ENCODE peak calls at places on chromosomes 5 and 9, in eight cellular contexts. Z is astrocyte of the spinal cord, S is Peyer's patch, X is AG04450, A is PC-9, V is cardiac fibroblast, B is stomach, W is fibroblast of mammary gland. G is an unnamed sample.

GRCh38 chr5:36724429-36725332 is 118.3 kb downstream of the SLC1A3 start:
- DNase-seq in Z (no peak), A (no peak), X (no peak), S (peak), B (peak), W (peak), V (no peak), G (peak)

GRCh38 chr9:21853414-21853813 is 51.0 kb downstream of the MTAP start:
- DNase-seq in V (no peak), A (no peak), W (no peak), B (peak), X (no peak), S (no peak), Z (no peak), G (no peak)

GRCh38 chr9:8346291-8346690 is 546.7 kb upstream of the DMAC1 start:
- DNase-seq in X (no peak), S (no peak), V (peak), A (no peak), W (peak), B (no peak), Z (peak), G (no peak)

GRCh38 chr5:113166285-113166684 is 189.7 kb downstream of the DCP2 start:
- DNase-seq in S (no peak), Z (peak), W (peak), V (peak), A (no peak), B (no peak), X (peak), G (no peak)

GRCh38 chr9:2043881-2044462 is 28.8 kb downstream of the SMARCA2 start:
- DNase-seq in S (no peak), W (no peak), B (no peak), A (no peak), Z (no peak), V (no peak), X (no peak), G (peak)

GRCh38 chr5:89213584-89213983 is 330.6 kb upstream of the MEF2C start:
- DNase-seq in B (no peak), A (no peak), S (no peak), Z (peak), X (peak), V (peak), W (peak), G (no peak)

GRCh38 chr5:2753452-2754409 is 2.3 kb upstream of the IRX2 start:
- DNase-seq in W (no peak), S (no peak), X (no peak), Z (no peak), B (no peak), V (no peak), A (no peak), G (no peak)

GRCh38 chr9:1837453-1838084 is 177.6 kb upstream of the SMARCA2 start:
- DNase-seq in W (peak), Z (no peak), X (no peak), A (no peak), B (no peak), V (peak), S (no peak), G (peak)

GRCh38 chr9:86413966-86414880 is 60.0 kb upstream of the TUT7 start:
- DNase-seq in S (no peak), Z (peak), B (no peak), A (no peak), W (peak), V (peak), X (no peak), G (peak)

GRCh38 chr9:109274768-109275596 is 45.9 kb downstream of the EPB41L4B start:
- DNase-seq in V (no peak), Z (no peak), S (peak), A (no peak), W (no peak), B (no peak), X (no peak), G (no peak)

GRCh38 chr5:27328480-27328879 is 290.1 kb upstream of the CDH9 start:
- DNase-seq in V (peak), B (no peak), W (peak), A (no peak), Z (peak), S (no peak), X (peak), G (no peak)

GRCh38 chr5:138979684-138980275 is 104.6 kb upstream of the LRRTM2 start:
- DNase-seq in W (no peak), B (no peak), A (no peak), S (no peak), V (no peak), X (no peak), Z (no peak), G (no peak)

GRCh38 chr5:152331718-152332117 is 73.4 kb downstream of the NMUR2 start:
- DNase-seq in X (no peak), W (no peak), B (no peak), V (no peak), S (no peak), A (no peak), Z (no peak), G (no peak)

GRCh38 chr5:53397845-53398244 is 82.6 kb upstream of the FST start:
- DNase-seq in X (no peak), B (no peak), A (peak), Z (peak), S (no peak), V (peak), W (peak), G (no peak)

GRCh38 chr5:181189363-181189961 is 15.5 kb downstream of the TRIM7 start:
- DNase-seq in B (no peak), Z (peak), W (peak), V (peak), X (no peak), S (no peak), A (no peak), G (peak)

GRCh38 chr5:35736280-35736679 is 118.6 kb downstream of the SPEF2 start:
- DNase-seq in X (no peak), S (no peak), W (peak), V (no peak), Z (no peak), B (no peak), A (no peak), G (no peak)

GRCh38 chr9:77647659-77648457 is at the start of gene GNA14:
- DNase-seq in B (no peak), X (no peak), S (no peak), V (peak), W (no peak), Z (peak), A (no peak), G (no peak)

GRCh38 chr5:174307656-174308271 is 262.3 kb downstream of the NSG2 start:
- DNase-seq in Z (no peak), A (no peak), V (no peak), B (no peak), X (no peak), W (no peak), S (no peak), G (no peak)

GRCh38 chr9:130932220-130933069 is 6.6 kb downstream of the FIBCD1 start:
- DNase-seq in S (no peak), V (peak), Z (no peak), A (peak), W (peak), X (no peak), B (no peak), G (no peak)

GRCh38 chr5:180161420-180162303 is 47.3 kb downstream of the RASGEF1C start:
- DNase-seq in S (no peak), V (no peak), B (no peak), A (no peak), X (no peak), Z (no peak), W (no peak), G (no peak)

GRCh38 chr5:1438871-1439270 is 6.4 kb downstream of the SLC6A3 start:
- DNase-seq in A (no peak), V (no peak), S (peak), Z (no peak), X (no peak), W (no peak), B (no peak), G (no peak)

GRCh38 chr5:102421647-102422046 is 77.2 kb downstream of the SLCO6A1 start:
- DNase-seq in A (peak), X (no peak), W (no peak), B (no peak), Z (no peak), S (no peak), V (no peak), G (no peak)
- TF ChIP-seq CTCF in A (no peak), X (no peak), W (no peak), B (no peak), Z (no peak), S (no peak), V (no peak), G (no peak)

DNA sequence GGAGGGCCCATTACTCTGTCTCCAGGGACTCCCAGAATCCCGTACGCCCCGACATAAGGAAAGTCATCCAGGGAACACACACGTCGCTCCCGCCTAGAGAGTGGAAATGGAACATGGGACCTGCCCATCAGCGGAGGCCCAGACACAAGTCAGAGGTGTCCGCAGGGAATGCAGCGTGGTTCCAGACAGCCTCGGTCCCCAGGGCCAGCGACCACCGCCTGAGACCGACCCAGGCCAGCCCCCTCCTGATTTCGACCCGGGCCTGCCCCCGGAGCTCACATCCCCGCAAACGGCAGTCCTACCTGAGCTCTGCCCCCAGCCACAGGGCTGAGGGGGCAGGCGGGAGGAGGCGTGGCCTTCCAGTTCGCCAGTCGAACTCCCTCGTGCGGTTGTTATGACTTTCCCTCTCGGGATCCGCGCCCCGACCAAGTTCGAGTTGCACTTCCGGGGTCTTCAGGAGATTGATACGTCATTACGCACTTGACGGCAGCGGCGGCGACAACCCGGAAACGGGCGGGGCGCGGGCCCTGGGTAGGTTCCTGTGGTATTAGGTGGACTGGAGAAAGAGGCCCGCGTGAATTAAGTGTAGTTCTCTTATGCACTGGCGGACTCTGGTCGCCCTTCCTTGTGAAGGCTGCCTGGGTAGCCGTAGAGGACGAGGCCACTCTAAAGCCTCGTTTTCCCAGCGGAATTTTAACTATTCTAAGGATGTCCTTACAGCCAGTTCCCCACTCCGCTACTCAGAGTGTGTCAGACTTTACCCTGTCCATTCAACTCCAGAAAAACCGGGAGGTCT is 370.0 kb upstream of the POU5F2 start:
- DNase-seq in A (peak), B (peak), Z (peak), X (peak), V (peak), S (peak), W (peak), G (peak)
- TF ChIP-seq CTCF in A (no peak), B (no peak), Z (peak), X (peak), V (peak), S (peak), W (peak), G (no peak)

DNA sequence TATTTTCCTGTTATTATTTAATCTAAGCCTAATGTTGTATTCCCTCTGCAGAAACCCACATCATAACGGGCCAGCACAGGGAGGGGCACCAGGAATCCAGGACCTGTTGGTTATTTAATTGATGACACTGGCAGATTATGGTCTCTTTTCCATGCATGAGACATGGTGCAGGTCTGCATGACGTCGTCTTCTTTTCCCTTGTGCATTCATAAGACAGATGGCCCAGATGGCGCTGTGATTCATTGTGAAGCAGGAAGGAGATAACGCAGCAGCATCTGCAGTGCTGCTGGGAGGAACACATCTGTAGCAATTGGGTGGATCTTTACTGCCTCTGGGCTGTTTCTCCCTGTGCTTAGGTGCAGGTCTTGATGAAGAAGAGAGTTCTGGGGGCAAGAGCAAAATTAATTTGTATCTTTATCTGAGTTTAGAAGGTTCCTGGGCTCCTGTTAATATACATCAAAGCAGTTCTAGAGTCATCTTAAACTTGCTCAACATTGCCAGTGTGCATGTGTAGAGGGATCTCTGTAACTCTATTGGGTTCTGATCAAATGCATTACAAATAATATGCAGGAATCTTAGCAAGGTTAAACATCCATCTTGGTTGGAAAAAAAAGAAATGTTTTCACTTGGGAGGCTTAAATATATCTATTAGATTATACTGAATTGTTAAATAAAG is 176.1 kb downstream of the PCSK1 start:
- DNase-seq in B (no peak), V (peak), S (no peak), X (peak), W (peak), A (no peak), Z (peak), G (peak)
- TF ChIP-seq CTCF in B (no peak), V (no peak), S (no peak), X (peak), W (no peak), A (no peak), Z (peak), G (peak)

GRCh38 chr5:93716453-93716852 is 24.9 kb downstream of the POU5F2 start:
- DNase-seq in Z (no peak), B (no peak), V (no peak), A (no peak), X (no peak), W (no peak), S (no peak), G (no peak)
- TF ChIP-seq CTCF in Z (no peak), B (no peak), V (no peak), A (no peak), X (no peak), W (no peak), S (no peak), G (no peak)

DNA sequence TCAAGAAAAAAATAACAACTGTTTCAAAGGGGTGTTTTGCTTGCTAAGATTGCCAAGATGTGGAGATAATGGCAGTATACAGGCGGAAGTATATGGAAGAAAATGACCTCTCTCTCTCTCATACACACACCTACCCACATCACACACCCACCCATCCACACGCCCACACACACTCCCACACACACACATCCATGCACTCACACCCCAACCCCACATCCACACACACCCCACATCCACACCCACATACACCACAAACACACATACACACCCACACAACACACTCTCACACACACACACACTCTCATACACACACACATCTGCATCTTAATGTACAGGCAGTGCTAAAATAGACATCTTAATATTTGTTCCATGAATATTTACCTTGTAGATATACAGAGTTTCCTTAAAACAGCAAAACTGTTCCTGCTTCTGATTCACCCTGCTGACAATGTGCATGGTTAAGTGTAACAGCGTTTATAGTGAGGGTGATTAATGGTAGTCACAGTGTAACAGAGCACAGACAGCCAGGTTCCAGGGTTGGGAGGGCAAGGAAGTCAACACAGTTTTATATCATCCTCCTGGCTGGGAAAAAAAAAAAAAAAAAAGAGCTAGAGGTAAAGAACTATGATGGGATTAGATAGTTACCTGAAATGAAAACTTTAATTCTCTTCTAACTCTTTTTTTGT is 8.3 kb downstream of the BHMT2 start:
- DNase-seq in X (no peak), Z (no peak), A (no peak), W (peak), B (no peak), S (no peak), V (no peak), G (no peak)
- TF ChIP-seq CTCF in X (no peak), Z (no peak), A (no peak), W (no peak), B (no peak), S (no peak), V (no peak), G (no peak)

GRCh38 chr9:10026585-10026984 is 586.2 kb downstream of the PTPRD start:
- DNase-seq in A (no peak), B (no peak), W (no peak), Z (no peak), S (no peak), X (no peak), V (no peak), G (no peak)
- TF ChIP-seq CTCF in A (no peak), B (no peak), W (no peak), Z (no peak), S (no peak), X (no peak), V (no peak), G (no peak)

DNA sequence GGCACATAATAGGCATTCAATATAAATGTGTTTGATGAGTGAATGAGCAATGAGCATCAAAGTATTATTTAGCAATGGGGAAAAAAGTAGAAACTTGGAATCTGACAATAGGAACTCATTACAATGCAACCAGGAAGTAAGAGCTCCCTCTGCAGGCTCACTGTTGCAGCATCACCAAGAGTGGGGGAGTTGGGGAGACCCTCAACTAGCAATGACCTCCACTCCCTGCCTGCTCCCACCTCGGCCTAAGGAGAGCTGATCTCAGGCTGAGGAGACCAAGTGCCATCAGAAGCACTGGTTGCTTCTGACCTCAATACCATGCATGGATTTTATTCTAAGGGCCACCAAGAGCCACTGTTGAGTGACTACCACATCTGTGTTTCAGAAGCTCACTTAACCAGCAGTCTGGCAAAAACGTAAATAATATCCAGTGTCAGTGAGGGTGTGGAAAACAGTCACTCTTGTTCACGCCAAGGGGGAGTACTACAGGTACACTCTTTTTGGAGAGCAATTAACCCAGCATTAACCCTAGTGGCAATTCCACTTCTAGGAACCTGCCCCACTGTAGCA is 8.0 kb downstream of the VDAC1 start:
- DNase-seq in A (no peak), Z (no peak), W (no peak), B (no peak), X (no peak), V (no peak), S (no peak), G (no peak)
- TF ChIP-seq CTCF in A (peak), Z (peak), W (peak), B (no peak), X (peak), V (peak), S (peak), G (peak)

GRCh38 chr9:23314247-23314646 is 511.8 kb downstream of the ELAVL2 start:
- DNase-seq in B (no peak), A (no peak), W (no peak), S (no peak), X (no peak), V (no peak), Z (no peak), G (no peak)
- TF ChIP-seq CTCF in B (no peak), A (no peak), W (no peak), S (no peak), X (no peak), V (no peak), Z (no peak), G (no peak)

GRCh38 chr9:79778581-79778980 is 206.8 kb downstream of the TLE4 start:
- DNase-seq in Z (no peak), W (no peak), B (no peak), V (no peak), X (no peak), S (no peak), A (no peak), G (no peak)
- TF ChIP-seq CTCF in Z (no peak), W (no peak), B (no peak), V (no peak), X (no peak), S (no peak), A (no peak), G (no peak)

GRCh38 chr5:73901455-73901854 is 275.5 kb downstream of the ARHGEF28 start:
- DNase-seq in Z (no peak), B (no peak), S (no peak), V (no peak), W (no peak), A (peak), X (no peak), G (no peak)
- TF ChIP-seq CTCF in Z (peak), B (no peak), S (no peak), V (no peak), W (no peak), A (no peak), X (peak), G (no peak)